ENCODE peak calls at places on chromosomes 3 and 15, in five cellular contexts. One of them, this sample, is unnamed.

GRCh38 chr3:45841380-45841700 is 579 bp downstream of the LZTFL1 start:
- DNase-seq in heart right ventricle: no peak
- DNase-seq in cardiac muscle cell: peak
- DNase-seq in GM12865: peak
- DNase-seq in body of pancreas: peak
- DNase-seq in this sample: no peak

GRCh38 chr3:179713643-179714090 is 60.8 kb downstream of the USP13 start:
- DNase-seq in GM12865: no peak
- DNase-seq in cardiac muscle cell: no peak
- DNase-seq in body of pancreas: no peak
- DNase-seq in heart right ventricle: no peak
- DNase-seq in this sample: no peak

GRCh38 chr15:85027033-85027380 is 45.4 kb downstream of the PDE8A start:
- DNase-seq in cardiac muscle cell: no peak
- DNase-seq in GM12865: no peak
- DNase-seq in body of pancreas: no peak
- DNase-seq in heart right ventricle: no peak
- DNase-seq in this sample: no peak

GRCh38 chr3:44001072-44001471 is 240.6 kb upstream of the TOPAZ1 start:
- DNase-seq in body of pancreas: no peak
- DNase-seq in heart right ventricle: no peak
- DNase-seq in GM12865: no peak
- DNase-seq in cardiac muscle cell: no peak
- DNase-seq in this sample: no peak

GRCh38 chr3:37171144-37171543 is 3.2 kb downstream of the LRRFIP2 start:
- DNase-seq in GM12865: no peak
- DNase-seq in body of pancreas: no peak
- DNase-seq in heart right ventricle: peak
- DNase-seq in cardiac muscle cell: no peak
- DNase-seq in this sample: no peak

GRCh38 chr3:138941259-138941885 is 5.6 kb downstream of the FOXL2 start:
- DNase-seq in GM12865: peak
- DNase-seq in body of pancreas: peak
- DNase-seq in cardiac muscle cell: peak
- DNase-seq in heart right ventricle: no peak
- DNase-seq in this sample: peak

GRCh38 chr3:150970665-150971327 is 1.7 kb downstream of the CLRN1 start:
- DNase-seq in heart right ventricle: no peak
- DNase-seq in cardiac muscle cell: peak
- DNase-seq in body of pancreas: no peak
- DNase-seq in GM12865: no peak
- DNase-seq in this sample: no peak

GRCh38 chr3:157868881-157869280 is 237.3 kb downstream of the SHOX2 start:
- DNase-seq in GM12865: no peak
- DNase-seq in heart right ventricle: no peak
- DNase-seq in body of pancreas: no peak
- DNase-seq in cardiac muscle cell: peak
- DNase-seq in this sample: no peak

GRCh38 chr3:81823882-81824395 is 62.5 kb upstream of the GBE1 start:
- DNase-seq in body of pancreas: no peak
- DNase-seq in heart right ventricle: no peak
- DNase-seq in cardiac muscle cell: peak
- DNase-seq in GM12865: peak
- DNase-seq in this sample: no peak

GRCh38 chr3:149970716-149971402 is at the start of gene PFN2:
- DNase-seq in heart right ventricle: peak
- DNase-seq in GM12865: peak
- DNase-seq in body of pancreas: peak
- DNase-seq in cardiac muscle cell: peak
- DNase-seq in this sample: peak

GRCh38 chr3:162354343-162354742 is 857.7 kb downstream of the OTOL1 start:
- DNase-seq in GM12865: no peak
- DNase-seq in body of pancreas: no peak
- DNase-seq in heart right ventricle: no peak
- DNase-seq in cardiac muscle cell: no peak
- DNase-seq in this sample: no peak

GRCh38 chr3:46168583-46168982 is 39.5 kb downstream of the CCR1 start:
- DNase-seq in heart right ventricle: no peak
- DNase-seq in GM12865: no peak
- DNase-seq in cardiac muscle cell: no peak
- DNase-seq in body of pancreas: no peak
- DNase-seq in this sample: no peak

GRCh38 chr3:79954756-79955155 is 187.0 kb upstream of the ROBO1 start:
- DNase-seq in cardiac muscle cell: no peak
- DNase-seq in GM12865: no peak
- DNase-seq in body of pancreas: no peak
- DNase-seq in heart right ventricle: no peak
- DNase-seq in this sample: no peak

GRCh38 chr15:84982301-84982920 is 755 bp downstream of the PDE8A start:
- DNase-seq in body of pancreas: peak
- DNase-seq in cardiac muscle cell: peak
- DNase-seq in GM12865: peak
- DNase-seq in heart right ventricle: peak
- DNase-seq in this sample: peak

GRCh38 chr15:58770857-58771620 is at the start of gene MINDY2:
- DNase-seq in body of pancreas: peak
- DNase-seq in GM12865: peak
- DNase-seq in cardiac muscle cell: peak
- DNase-seq in heart right ventricle: peak
- DNase-seq in this sample: peak

GRCh38 chr3:162390891-162391290 is 894.3 kb downstream of the OTOL1 start:
- DNase-seq in body of pancreas: no peak
- DNase-seq in heart right ventricle: no peak
- DNase-seq in cardiac muscle cell: peak
- DNase-seq in GM12865: no peak
- DNase-seq in this sample: no peak

GRCh38 chr15:23548071-23548470 is 17.4 kb upstream of the MKRN3 start:
- DNase-seq in body of pancreas: no peak
- DNase-seq in GM12865: no peak
- DNase-seq in cardiac muscle cell: no peak
- DNase-seq in heart right ventricle: no peak
- DNase-seq in this sample: no peak

GRCh38 chr3:71173421-71173975 is 410.0 kb downstream of the FOXP1 start:
- DNase-seq in GM12865: no peak
- DNase-seq in body of pancreas: no peak
- DNase-seq in cardiac muscle cell: peak
- DNase-seq in heart right ventricle: no peak
- DNase-seq in this sample: no peak

GRCh38 chr3:159032311-159032710 is 230.5 kb downstream of the MFSD1 start:
- DNase-seq in GM12865: no peak
- DNase-seq in body of pancreas: no peak
- DNase-seq in cardiac muscle cell: no peak
- DNase-seq in heart right ventricle: no peak
- DNase-seq in this sample: no peak

GRCh38 chr3:135965129-135965505 is 411 bp upstream of the PPP2R3A start:
- DNase-seq in GM12865: no peak
- DNase-seq in body of pancreas: no peak
- DNase-seq in cardiac muscle cell: no peak
- DNase-seq in heart right ventricle: no peak
- DNase-seq in this sample: no peak

GRCh38 chr3:184257083-184257915 is 4.1 kb downstream of the CAMK2N2 start:
- DNase-seq in body of pancreas: no peak
- DNase-seq in cardiac muscle cell: no peak
- DNase-seq in heart right ventricle: no peak
- DNase-seq in GM12865: no peak
- DNase-seq in this sample: no peak

GRCh38 chr3:58117561-58118305 is 93.0 kb downstream of the DNASE1L3 start:
- DNase-seq in cardiac muscle cell: peak
- DNase-seq in GM12865: no peak
- DNase-seq in heart right ventricle: peak
- DNase-seq in body of pancreas: peak
- DNase-seq in this sample: no peak

GRCh38 chr3:168624892-168625291 is 529.2 kb upstream of the GOLIM4 start:
- DNase-seq in heart right ventricle: no peak
- DNase-seq in GM12865: no peak
- DNase-seq in body of pancreas: no peak
- DNase-seq in cardiac muscle cell: no peak
- DNase-seq in this sample: no peak

GRCh38 chr15:25378501-25378901 is 60.3 kb downstream of the UBE3A start:
- DNase-seq in GM12865: no peak
- DNase-seq in heart right ventricle: no peak
- DNase-seq in body of pancreas: no peak
- DNase-seq in cardiac muscle cell: no peak
- DNase-seq in this sample: no peak

GRCh38 chr3:197736010-197736490 is 654 bp downstream of the RUBCN start:
- DNase-seq in body of pancreas: peak
- DNase-seq in heart right ventricle: peak
- DNase-seq in GM12865: peak
- DNase-seq in cardiac muscle cell: no peak
- DNase-seq in this sample: peak

GRCh38 chr3:45631486-45631885 is 36.9 kb downstream of the LIMD1 start:
- DNase-seq in cardiac muscle cell: no peak
- DNase-seq in body of pancreas: no peak
- DNase-seq in heart right ventricle: no peak
- DNase-seq in GM12865: peak
- DNase-seq in this sample: no peak

GRCh38 chr15:47961401-47962090 is 159.2 kb upstream of the SLC24A5 start:
- DNase-seq in cardiac muscle cell: no peak
- DNase-seq in GM12865: peak
- DNase-seq in heart right ventricle: no peak
- DNase-seq in body of pancreas: no peak
- DNase-seq in this sample: peak

GRCh38 chr3:99534951-99535704 is 103.3 kb upstream of the COL8A1 start:
- DNase-seq in cardiac muscle cell: peak
- DNase-seq in heart right ventricle: no peak
- DNase-seq in body of pancreas: no peak
- DNase-seq in GM12865: peak
- DNase-seq in this sample: no peak

GRCh38 chr15:39591896-39592315 is 11.0 kb downstream of the THBS1 start:
- DNase-seq in heart right ventricle: no peak
- DNase-seq in cardiac muscle cell: peak
- DNase-seq in GM12865: no peak
- DNase-seq in body of pancreas: no peak
- DNase-seq in this sample: no peak

GRCh38 chr3:197749315-197749600 is 425 bp upstream of the FYTTD1 start:
- DNase-seq in GM12865: peak
- DNase-seq in cardiac muscle cell: peak
- DNase-seq in heart right ventricle: no peak
- DNase-seq in body of pancreas: peak
- DNase-seq in this sample: peak

GRCh38 chr15:63764124-63764827 is 69.5 kb downstream of the HERC1 start:
- DNase-seq in heart right ventricle: no peak
- DNase-seq in cardiac muscle cell: no peak
- DNase-seq in body of pancreas: no peak
- DNase-seq in GM12865: peak
- DNase-seq in this sample: no peak

GRCh38 chr3:104810896-104811295 is 555.8 kb upstream of the ALCAM start:
- DNase-seq in heart right ventricle: no peak
- DNase-seq in body of pancreas: peak
- DNase-seq in GM12865: no peak
- DNase-seq in cardiac muscle cell: no peak
- DNase-seq in this sample: no peak

GRCh38 chr3:191397771-191398170 is 63.2 kb upstream of the PYDC2 start:
- DNase-seq in cardiac muscle cell: no peak
- DNase-seq in GM12865: no peak
- DNase-seq in body of pancreas: no peak
- DNase-seq in heart right ventricle: no peak
- DNase-seq in this sample: no peak

GRCh38 chr3:194675081-194675640 is 3.2 kb upstream of the LSG1 start:
- DNase-seq in cardiac muscle cell: no peak
- DNase-seq in heart right ventricle: peak
- DNase-seq in GM12865: peak
- DNase-seq in body of pancreas: no peak
- DNase-seq in this sample: peak

GRCh38 chr3:194673761-194674160 is 1.8 kb upstream of the LSG1 start:
- DNase-seq in heart right ventricle: no peak
- DNase-seq in body of pancreas: no peak
- DNase-seq in cardiac muscle cell: no peak
- DNase-seq in GM12865: no peak
- DNase-seq in this sample: no peak

GRCh38 chr3:194671900-194672808 is at the start of gene LSG1:
- DNase-seq in body of pancreas: peak
- DNase-seq in cardiac muscle cell: peak
- DNase-seq in GM12865: peak
- DNase-seq in heart right ventricle: peak
- DNase-seq in this sample: peak

GRCh38 chr3:194672876-194673275 is 885 bp upstream of the LSG1 start:
- DNase-seq in heart right ventricle: no peak
- DNase-seq in GM12865: no peak
- DNase-seq in body of pancreas: no peak
- DNase-seq in cardiac muscle cell: no peak
- DNase-seq in this sample: no peak

DNA sequence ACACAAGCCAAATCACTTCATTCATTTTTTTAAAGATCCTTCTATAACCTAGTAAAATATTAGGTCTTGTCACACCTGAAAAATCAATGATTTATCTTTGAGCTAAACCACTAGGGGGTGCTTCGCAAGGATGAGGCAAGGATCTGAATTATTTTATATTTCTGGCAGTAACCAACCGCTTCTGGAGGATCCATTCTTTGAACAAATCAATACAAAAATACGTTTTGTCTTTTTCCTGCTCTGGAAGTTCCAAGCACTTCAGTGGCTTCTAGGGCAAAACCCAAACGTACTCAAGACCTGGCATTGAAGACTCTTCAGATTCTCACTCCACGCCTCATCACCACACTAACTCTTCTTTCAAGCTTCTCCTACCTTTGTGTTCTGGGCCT is 486 bp downstream of the LSG1 start:
- DNase-seq in cardiac muscle cell: peak
- DNase-seq in heart right ventricle: no peak
- DNase-seq in GM12865: peak
- DNase-seq in body of pancreas: no peak
- DNase-seq in this sample: peak
- TF ChIP-seq CTCF in cardiac muscle cell: peak
- TF ChIP-seq CTCF in heart right ventricle: peak
- TF ChIP-seq CTCF in GM12865: peak
- TF ChIP-seq CTCF in body of pancreas: peak
- TF ChIP-seq CTCF in this sample: peak

GRCh38 chr3:38662544-38662943 is 13.1 kb upstream of the SCN5A start:
- DNase-seq in heart right ventricle: no peak
- DNase-seq in cardiac muscle cell: peak
- DNase-seq in body of pancreas: no peak
- DNase-seq in GM12865: peak
- DNase-seq in this sample: no peak
- TF ChIP-seq CTCF in heart right ventricle: peak
- TF ChIP-seq CTCF in cardiac muscle cell: peak
- TF ChIP-seq CTCF in body of pancreas: no peak
- TF ChIP-seq CTCF in GM12865: peak
- TF ChIP-seq CTCF in this sample: peak

GRCh38 chr3:86969500-86970189 is 21.3 kb downstream of the VGLL3 start:
- DNase-seq in heart right ventricle: no peak
- DNase-seq in GM12865: peak
- DNase-seq in body of pancreas: peak
- DNase-seq in cardiac muscle cell: peak
- DNase-seq in this sample: peak
- TF ChIP-seq CTCF in heart right ventricle: peak
- TF ChIP-seq CTCF in GM12865: peak
- TF ChIP-seq CTCF in body of pancreas: peak
- TF ChIP-seq CTCF in cardiac muscle cell: peak
- TF ChIP-seq CTCF in this sample: peak

GRCh38 chr3:67791620-67792019 is 137.2 kb upstream of the SUCLG2 start:
- DNase-seq in heart right ventricle: no peak
- DNase-seq in body of pancreas: no peak
- DNase-seq in GM12865: no peak
- DNase-seq in cardiac muscle cell: no peak
- DNase-seq in this sample: no peak

GRCh38 chr3:67788396-67788795 is 134.0 kb upstream of the SUCLG2 start:
- DNase-seq in heart right ventricle: no peak
- DNase-seq in cardiac muscle cell: no peak
- DNase-seq in GM12865: no peak
- DNase-seq in body of pancreas: no peak
- DNase-seq in this sample: no peak

GRCh38 chr3:67790043-67790442 is 135.6 kb upstream of the SUCLG2 start:
- DNase-seq in cardiac muscle cell: peak
- DNase-seq in body of pancreas: peak
- DNase-seq in heart right ventricle: peak
- DNase-seq in GM12865: peak
- DNase-seq in this sample: peak
- TF ChIP-seq CTCF in cardiac muscle cell: peak
- TF ChIP-seq CTCF in body of pancreas: peak
- TF ChIP-seq CTCF in heart right ventricle: peak
- TF ChIP-seq CTCF in GM12865: peak
- TF ChIP-seq CTCF in this sample: peak

This sample was measured in activated CD8-positive, alpha-beta T cell treated with anti-CD3 and anti-CD28 coated beads for 36 hours.